ENCODE peak calls at places on chromosomes 7 and 10, in five cellular contexts. One of them, this sample, is unnamed.

GRCh38 chr7:46131916-46132795 is 211.1 kb upstream of the IGFBP3 start:
- DNase-seq in epithelial cell of esophagus: peak
- DNase-seq in mucosa of descending colon: no peak
- DNase-seq in iris pigment epithelial cell: peak
- DNase-seq in kidney: peak
- DNase-seq in this sample: no peak

GRCh38 chr7:18552311-18552916 is 56.9 kb downstream of the HDAC9 start:
- DNase-seq in iris pigment epithelial cell: no peak
- DNase-seq in mucosa of descending colon: no peak
- DNase-seq in kidney: no peak
- DNase-seq in epithelial cell of esophagus: no peak
- DNase-seq in this sample: no peak

GRCh38 chr10:71635251-71635866 is 84.2 kb downstream of the C10orf105 start:
- DNase-seq in mucosa of descending colon: peak
- DNase-seq in epithelial cell of esophagus: no peak
- DNase-seq in kidney: no peak
- DNase-seq in iris pigment epithelial cell: no peak
- DNase-seq in this sample: no peak

GRCh38 chr7:140225562-140226249 is 48.9 kb upstream of the KDM7A start:
- DNase-seq in mucosa of descending colon: no peak
- DNase-seq in epithelial cell of esophagus: no peak
- DNase-seq in iris pigment epithelial cell: no peak
- DNase-seq in kidney: no peak
- DNase-seq in this sample: no peak

GRCh38 chr7:44633254-44634186 is 27.1 kb downstream of the OGDH start:
- DNase-seq in kidney: no peak
- DNase-seq in iris pigment epithelial cell: peak
- DNase-seq in epithelial cell of esophagus: peak
- DNase-seq in mucosa of descending colon: peak
- DNase-seq in this sample: peak

GRCh38 chr7:111744501-111745155 is 182.3 kb upstream of the IMMP2L start:
- DNase-seq in iris pigment epithelial cell: peak
- DNase-seq in epithelial cell of esophagus: peak
- DNase-seq in kidney: no peak
- DNase-seq in mucosa of descending colon: no peak
- DNase-seq in this sample: no peak

GRCh38 chr7:75740846-75741497 is 2.2 kb upstream of the HIP1 start:
- DNase-seq in kidney: no peak
- DNase-seq in epithelial cell of esophagus: no peak
- DNase-seq in iris pigment epithelial cell: no peak
- DNase-seq in mucosa of descending colon: peak
- DNase-seq in this sample: peak

GRCh38 chr10:105062881-105063280 is 421.8 kb downstream of the SORCS3 start:
- DNase-seq in mucosa of descending colon: no peak
- DNase-seq in kidney: no peak
- DNase-seq in iris pigment epithelial cell: no peak
- DNase-seq in epithelial cell of esophagus: no peak
- DNase-seq in this sample: no peak

GRCh38 chr7:29807179-29807841 is 1.0 kb downstream of the WIPF3 start:
- DNase-seq in epithelial cell of esophagus: no peak
- DNase-seq in iris pigment epithelial cell: no peak
- DNase-seq in mucosa of descending colon: peak
- DNase-seq in kidney: peak
- DNase-seq in this sample: no peak

GRCh38 chr10:49661291-49661856 is 18.1 kb upstream of the C10orf53 start:
- DNase-seq in iris pigment epithelial cell: no peak
- DNase-seq in mucosa of descending colon: no peak
- DNase-seq in epithelial cell of esophagus: peak
- DNase-seq in kidney: no peak
- DNase-seq in this sample: no peak

GRCh38 chr10:74333174-74333573 is 182.2 kb downstream of the ADK start:
- DNase-seq in kidney: no peak
- DNase-seq in mucosa of descending colon: no peak
- DNase-seq in epithelial cell of esophagus: no peak
- DNase-seq in iris pigment epithelial cell: peak
- DNase-seq in this sample: no peak

GRCh38 chr10:70928140-70928539 is 39.8 kb upstream of the PCBD1 start:
- DNase-seq in epithelial cell of esophagus: no peak
- DNase-seq in iris pigment epithelial cell: no peak
- DNase-seq in kidney: no peak
- DNase-seq in mucosa of descending colon: no peak
- DNase-seq in this sample: no peak

GRCh38 chr7:66118603-66119002 is 4.0 kb downstream of the CRCP start:
- DNase-seq in iris pigment epithelial cell: no peak
- DNase-seq in mucosa of descending colon: no peak
- DNase-seq in epithelial cell of esophagus: peak
- DNase-seq in kidney: no peak
- DNase-seq in this sample: no peak

GRCh38 chr10:116748041-116748440 is 5.7 kb upstream of the HSPA12A start:
- DNase-seq in kidney: peak
- DNase-seq in iris pigment epithelial cell: peak
- DNase-seq in epithelial cell of esophagus: peak
- DNase-seq in mucosa of descending colon: peak
- DNase-seq in this sample: no peak